ENCODE peak calls at places on chromosomes 6 and 20, in five cellular contexts. F, P, G, B and H are unnamed samples.

GRCh38 chr6:158879180-158879579 is 60.0 kb upstream of the EZR start:
- DNase-seq in F (peak), P (no peak), G (no peak), B (peak), H (peak)

GRCh38 chr6:15642276-15642675 is 20.6 kb downstream of the DTNBP1 start:
- DNase-seq in F (peak), P (no peak), G (no peak), B (no peak), H (no peak)

GRCh38 chr20:38190936-38191371 is 25.9 kb upstream of the TGM2 start:
- DNase-seq in F (no peak), P (no peak), G (no peak), B (no peak), H (peak)

GRCh38 chr6:35043381-35043780 is 97.8 kb downstream of the TCP11 start:
- DNase-seq in F (no peak), P (no peak), G (no peak), B (no peak), H (no peak)

GRCh38 chr6:1442929-1443328 is 53.6 kb downstream of the FOXF2 start:
- DNase-seq in F (no peak), P (no peak), G (no peak), B (no peak), H (no peak)

GRCh38 chr6:109834595-109835437 is 143.3 kb upstream of the GPR6 start:
- DNase-seq in F (no peak), P (no peak), G (no peak), B (no peak), H (peak)

GRCh38 chr20:48722737-48723191 is 105.0 kb downstream of the PREX1 start:
- DNase-seq in F (peak), P (no peak), G (peak), B (no peak), H (peak)

GRCh38 chr6:89051725-89052124 is 28.8 kb upstream of the PNRC1 start:
- DNase-seq in F (no peak), P (no peak), G (no peak), B (peak), H (no peak)

GRCh38 chr6:26249959-26250805 is 114.8 kb upstream of the BTN3A2 start:
- DNase-seq in F (peak), P (peak), G (peak), B (peak), H (peak)

GRCh38 chr6:44126320-44127149 is 717 bp downstream of the MRPL14 start:
- DNase-seq in F (peak), P (peak), G (peak), B (peak), H (peak)

GRCh38 chr6:41672016-41672415 is 33.7 kb downstream of the MDFI start:
- DNase-seq in F (no peak), P (no peak), G (no peak), B (no peak), H (no peak)

GRCh38 chr20:24996449-24997195 is 4.1 kb upstream of the APMAP start:
- DNase-seq in F (no peak), P (no peak), G (no peak), B (no peak), H (no peak)

GRCh38 chr6:89542856-89543254 is 95.7 kb downstream of the LYRM2 start:
- DNase-seq in F (no peak), P (no peak), G (no peak), B (no peak), H (no peak)

GRCh38 chr20:38926142-38926933 is at the start of gene FAM83D:
- DNase-seq in F (peak), P (peak), G (peak), B (peak), H (peak)

GRCh38 chr6:46129301-46129633 is 522 bp upstream of the ENPP4 start:
- DNase-seq in F (no peak), P (no peak), G (peak), B (no peak), H (no peak)

GRCh38 chr20:44698351-44698750 is 16.8 kb upstream of the CCN5 start:
- DNase-seq in F (no peak), P (no peak), G (no peak), B (no peak), H (peak)

GRCh38 chr20:25288291-25289181 is 40.7 kb downstream of the PYGB start:
- DNase-seq in F (peak), P (no peak), G (no peak), B (no peak), H (no peak)

GRCh38 chr6:150592377-150592995 is 7.2 kb upstream of the PLEKHG1 start:
- DNase-seq in F (no peak), P (no peak), G (no peak), B (no peak), H (no peak)

GRCh38 chr6:143337201-143337949 is 113.1 kb downstream of the ADAT2 start:
- DNase-seq in F (peak), P (no peak), G (peak), B (no peak), H (no peak)

GRCh38 chr6:88730602-88731001 is 232.8 kb downstream of the RNGTT start:
- DNase-seq in F (no peak), P (peak), G (no peak), B (peak), H (peak)

GRCh38 chr6:135521431-135521830 is 23.9 kb upstream of the AHI1 start:
- DNase-seq in F (no peak), P (no peak), G (no peak), B (no peak), H (peak)

GRCh38 chr20:3633913-3634478 is 29.2 kb downstream of the GFRA4 start:
- DNase-seq in F (no peak), P (no peak), G (no peak), B (no peak), H (no peak)

GRCh38 chr20:24148372-24148771 is 159.8 kb upstream of the GGTLC1 start:
- DNase-seq in F (peak), P (no peak), G (no peak), B (no peak), H (no peak)

GRCh38 chr6:99467509-99468106 is 42.5 kb upstream of the PNISR start:
- DNase-seq in F (peak), P (peak), G (no peak), B (no peak), H (peak)

GRCh38 chr6:78253618-78254017 is 600.8 kb downstream of the MEI4 start:
- DNase-seq in F (peak), P (no peak), G (no peak), B (no peak), H (no peak)

GRCh38 chr6:168133186-168133585 is 54.2 kb upstream of the FRMD1 start:
- DNase-seq in F (no peak), P (no peak), G (no peak), B (no peak), H (peak)

GRCh38 chr6:62615366-62616015 is 329.5 kb upstream of the KHDRBS2 start:
- DNase-seq in F (no peak), P (no peak), G (no peak), B (no peak), H (no peak)